ENCODE peak calls at places on chromosome 2, in ten cellular contexts. U is EL, P is NCI-H1092 treated with DMSO at 0.1 percent for 48 hours, W is HT1080, D is glutamatergic neuron, G is memory B cell, A is GM13977, L is suprapubic skin, K is bronchial epithelial cell, C is NCI-H524 treated with DMSO at 0.1 percent for 48 hours. I is an unnamed sample.

GRCh38 chr2:10325278-10326145 is 22.8 kb downstream of the HPCAL1 start:
- DNase-seq in U (no peak), D (no peak), C (no peak), G (no peak), K (no peak), L (no peak), P (no peak), W (no peak), A (no peak), I (no peak)

GRCh38 chr2:216328347-216328746 is 43.9 kb downstream of the MARCHF4 start:
- DNase-seq in U (no peak), K (peak; percentile 17), W (no peak), D (no peak), P (no peak), G (no peak), A (no peak), L (no peak), C (no peak), I (no peak)

GRCh38 chr2:189254268-189254883 is 74.8 kb upstream of the COL5A2 start:
- DNase-seq in D (peak; percentile 16), P (no peak), W (no peak), C (no peak), U (peak; percentile 90), A (no peak), G (no peak), L (peak; percentile 84), K (peak; percentile 94), I (no peak)

GRCh38 chr2:230348792-230349191 is 21.8 kb downstream of the SP140L start:
- DNase-seq in G (no peak), U (no peak), K (no peak), P (no peak), W (no peak), D (no peak), A (no peak), C (no peak), L (no peak), I (peak; percentile 23)

GRCh38 chr2:217827430-217828201 is 175.2 kb downstream of the TNS1 start:
- DNase-seq in K (no peak), G (no peak), P (no peak), A (no peak), U (no peak), L (no peak), W (no peak), C (no peak), D (no peak), I (no peak)

GRCh38 chr2:8073928-8074327 is 607.9 kb upstream of the ID2 start:
- DNase-seq in W (no peak), K (no peak), G (no peak), L (no peak), D (no peak), C (no peak), P (no peak), A (no peak), U (no peak), I (no peak)

GRCh38 chr2:181309576-181309975 is 147.6 kb upstream of the ITGA4 start:
- DNase-seq in K (no peak), L (no peak), U (no peak), C (no peak), D (no peak), P (no peak), G (no peak), A (no peak), W (no peak), I (peak; percentile 40)

GRCh38 chr2:47339745-47340541 is 63.0 kb upstream of the MSH2 start:
- DNase-seq in G (no peak), U (peak; percentile 65), K (peak; percentile 100), W (peak; percentile 69), P (no peak), C (no peak), D (no peak), A (no peak), L (no peak), I (no peak)

GRCh38 chr2:142175917-142176316 is 45.1 kb upstream of the LRP1B start:
- DNase-seq in L (no peak), A (no peak), G (no peak), D (no peak), W (no peak), P (no peak), U (no peak), C (no peak), K (no peak), I (no peak)

GRCh38 chr2:85929096-85930044 is 40.6 kb upstream of the ST3GAL5 start:
- DNase-seq in K (no peak), D (no peak), P (no peak), G (no peak), C (no peak), A (no peak), L (no peak), U (no peak), W (no peak), I (no peak)

GRCh38 chr2:221235941-221236340 is 336.2 kb downstream of the EPHA4 start:
- DNase-seq in G (no peak), A (no peak), W (no peak), U (no peak), K (no peak), P (no peak), L (no peak), D (no peak), C (no peak), I (no peak)

GRCh38 chr2:240811346-240812300 is 8.4 kb downstream of the KIF1A start:
- DNase-seq in L (peak; percentile 44), U (no peak), P (no peak), D (no peak), K (no peak), A (no peak), G (no peak), C (no peak), W (no peak), I (no peak)

GRCh38 chr2:150076281-150076680 is 411.2 kb downstream of the RND3 start:
- DNase-seq in K (peak; percentile 84), A (no peak), P (no peak), U (peak; percentile 61), C (no peak), W (peak; percentile 72), L (no peak), G (no peak), D (no peak), I (no peak)

GRCh38 chr2:196653843-196654242 is 14.3 kb downstream of the CCDC150 start:
- DNase-seq in D (no peak), L (no peak), C (no peak), U (no peak), P (no peak), G (no peak), K (no peak), W (no peak), A (no peak), I (no peak)

GRCh38 chr2:47554311-47554905 is 151.5 kb downstream of the MSH2 start:
- DNase-seq in D (no peak), K (no peak), U (no peak), C (no peak), L (no peak), P (no peak), G (no peak), W (peak; percentile 33), A (no peak), I (no peak)

GRCh38 chr2:181656450-181657261 is at the start of gene CERKL:
- DNase-seq in G (peak; percentile 21), U (peak; percentile 57), D (peak; percentile 69), A (peak; percentile 57), W (no peak), C (peak; percentile 83), L (no peak), K (peak; percentile 21), P (no peak), I (peak; percentile 61)

GRCh38 chr2:125405816-125406215 is 1250.1 kb upstream of the GYPC start:
- DNase-seq in U (peak; percentile 82), D (no peak), W (peak; percentile 90), L (no peak), C (no peak), K (peak; percentile 92), P (no peak), G (no peak), A (no peak), I (no peak)

GRCh38 chr2:85452237-85452636 is 33.7 kb downstream of the SH2D6 start:
- DNase-seq in U (no peak), G (no peak), L (no peak), P (no peak), D (no peak), A (no peak), C (no peak), K (no peak), W (no peak), I (no peak)

GRCh38 chr2:105431367-105432088 is 32.7 kb upstream of the FHL2 start:
- DNase-seq in U (no peak), A (no peak), K (no peak), C (no peak), L (no peak), W (no peak), G (no peak), P (peak; percentile 79), D (no peak), I (no peak)

GRCh38 chr2:41937464-41937861 is 110.4 kb upstream of the PKDCC start:
- DNase-seq in G (no peak), P (no peak), U (peak; percentile 39), D (peak; percentile 54), L (no peak), A (no peak), W (no peak), C (no peak), K (no peak), I (no peak)

GRCh38 chr2:88517759-88518201 is 65.3 kb upstream of the FOXI3 start:
- DNase-seq in A (no peak), L (no peak), G (no peak), D (peak; percentile 26), W (no peak), C (peak; percentile 8), P (no peak), K (no peak), U (no peak), I (no peak)

GRCh38 chr2:133365117-133365516 is 203.1 kb downstream of the NCKAP5 start:
- DNase-seq in P (no peak), L (no peak), D (no peak), W (no peak), A (no peak), G (no peak), U (no peak), C (no peak), K (peak; percentile 68), I (no peak)

GRCh38 chr2:208315081-208315788 is 49.2 kb downstream of the PIKFYVE start:
- DNase-seq in C (no peak), L (peak; percentile 79), W (no peak), D (no peak), A (peak; percentile 12), U (peak; percentile 28), G (no peak), P (no peak), K (peak; percentile 13), I (peak; percentile 71)

GRCh38 chr2:129274038-129274415 is 705.4 kb upstream of the RAB6C start:
- DNase-seq in U (no peak), K (no peak), L (no peak), D (no peak), C (no peak), W (no peak), P (no peak), A (no peak), G (no peak), I (no peak)

GRCh38 chr2:187475499-187476248 is 27.6 kb upstream of the CALCRL start:
- DNase-seq in D (no peak), C (no peak), L (no peak), P (no peak), G (no peak), A (no peak), K (no peak), U (no peak), W (no peak), I (no peak)

GRCh38 chr2:205675861-205676516 is 6.3 kb upstream of the NRP2 start:
- DNase-seq in L (no peak), G (no peak), D (no peak), P (peak; percentile 69), C (no peak), W (peak; percentile 79), K (peak; percentile 70), A (no peak), U (peak; percentile 72), I (peak; percentile 36)

GRCh38 chr2:33108483-33109443 is 162.0 kb downstream of the LTBP1 start:
- DNase-seq in C (no peak), D (no peak), K (peak; percentile 72), P (no peak), U (peak; percentile 46), W (no peak), L (no peak), A (no peak), G (no peak), I (no peak)